ENCODE peak calls at places on chromosomes 6 and 20, in four cellular contexts. One of them, this sample, is unnamed.

GRCh38 chr6:108453601-108454157 is 107.0 kb upstream of the FOXO3 start:
- DNase-seq in brain microvascular endothelial cell: peak; percentile 92
- DNase-seq in uterus: no peak
- DNase-seq in CD8-positive, alpha-beta memory T cell: no peak
- DNase-seq in this sample: no peak

GRCh38 chr6:17334265-17334664 is 53.1 kb downstream of the RBM24 start:
- DNase-seq in brain microvascular endothelial cell: peak; percentile 45
- DNase-seq in uterus: no peak
- DNase-seq in CD8-positive, alpha-beta memory T cell: no peak
- DNase-seq in this sample: no peak

GRCh38 chr20:44780226-44780625 is 30.1 kb downstream of the RIMS4 start:
- DNase-seq in brain microvascular endothelial cell: peak; percentile 32
- DNase-seq in uterus: no peak
- DNase-seq in CD8-positive, alpha-beta memory T cell: no peak
- DNase-seq in this sample: no peak

GRCh38 chr20:37416202-37417145 is 70.5 kb downstream of the SRC start:
- DNase-seq in brain microvascular endothelial cell: no peak
- DNase-seq in uterus: no peak
- DNase-seq in CD8-positive, alpha-beta memory T cell: no peak
- DNase-seq in this sample: no peak

GRCh38 chr20:24096256-24096655 is 107.7 kb upstream of the GGTLC1 start:
- DNase-seq in brain microvascular endothelial cell: no peak
- DNase-seq in uterus: no peak
- DNase-seq in CD8-positive, alpha-beta memory T cell: no peak
- DNase-seq in this sample: no peak

GRCh38 chr20:50713677-50714101 is 17.7 kb upstream of the PARD6B start:
- DNase-seq in brain microvascular endothelial cell: no peak
- DNase-seq in uterus: peak; percentile 67
- DNase-seq in CD8-positive, alpha-beta memory T cell: no peak
- DNase-seq in this sample: no peak

GRCh38 chr6:97870273-97870672 is 587.3 kb upstream of the MMS22L start:
- DNase-seq in brain microvascular endothelial cell: no peak
- DNase-seq in uterus: no peak
- DNase-seq in CD8-positive, alpha-beta memory T cell: no peak
- DNase-seq in this sample: no peak

GRCh38 chr6:18405477-18406293 is 18.5 kb downstream of the RNF144B start:
- DNase-seq in brain microvascular endothelial cell: peak; percentile 92
- DNase-seq in uterus: no peak
- DNase-seq in CD8-positive, alpha-beta memory T cell: no peak
- DNase-seq in this sample: no peak

GRCh38 chr20:38337561-38338140 is 8.6 kb upstream of the LBP start:
- DNase-seq in brain microvascular endothelial cell: peak; percentile 10
- DNase-seq in uterus: no peak
- DNase-seq in CD8-positive, alpha-beta memory T cell: no peak
- DNase-seq in this sample: peak; percentile 29

GRCh38 chr6:31574106-31575061 is 981 bp upstream of the TNF start:
- DNase-seq in brain microvascular endothelial cell: no peak
- DNase-seq in uterus: no peak
- DNase-seq in CD8-positive, alpha-beta memory T cell: no peak
- DNase-seq in this sample: no peak

GRCh38 chr6:9103876-9104521 is 668.7 kb upstream of the SLC35B3 start:
- DNase-seq in brain microvascular endothelial cell: no peak
- DNase-seq in uterus: no peak
- DNase-seq in CD8-positive, alpha-beta memory T cell: no peak
- DNase-seq in this sample: no peak

GRCh38 chr6:135202821-135203220 is 21.7 kb downstream of the MYB start:
- DNase-seq in brain microvascular endothelial cell: no peak
- DNase-seq in uterus: no peak
- DNase-seq in CD8-positive, alpha-beta memory T cell: no peak
- DNase-seq in this sample: no peak

GRCh38 chr6:111980168-111980567 is 73.7 kb upstream of the CCN6 start:
- DNase-seq in brain microvascular endothelial cell: no peak
- DNase-seq in uterus: no peak
- DNase-seq in CD8-positive, alpha-beta memory T cell: no peak
- DNase-seq in this sample: no peak

GRCh38 chr6:11354019-11354418 is 121.6 kb upstream of the NEDD9 start:
- DNase-seq in brain microvascular endothelial cell: peak; percentile 89
- DNase-seq in uterus: peak; percentile 85
- DNase-seq in CD8-positive, alpha-beta memory T cell: no peak
- DNase-seq in this sample: no peak

GRCh38 chr6:108914235-108915022 is 66.2 kb downstream of the ARMC2 start:
- DNase-seq in brain microvascular endothelial cell: no peak
- DNase-seq in uterus: no peak
- DNase-seq in CD8-positive, alpha-beta memory T cell: no peak
- DNase-seq in this sample: no peak

GRCh38 chr6:161079566-161080262 is 88.1 kb downstream of the MAP3K4 start:
- DNase-seq in brain microvascular endothelial cell: peak; percentile 84
- DNase-seq in uterus: no peak
- DNase-seq in CD8-positive, alpha-beta memory T cell: peak; percentile 47
- DNase-seq in this sample: peak; percentile 67

GRCh38 chr6:81054011-81054410 is 698.5 kb downstream of the TENT5A start:
- DNase-seq in brain microvascular endothelial cell: no peak
- DNase-seq in uterus: no peak
- DNase-seq in CD8-positive, alpha-beta memory T cell: no peak
- DNase-seq in this sample: no peak

GRCh38 chr6:51640016-51640415 is 447.4 kb downstream of the PKHD1 start:
- DNase-seq in brain microvascular endothelial cell: no peak
- DNase-seq in uterus: no peak
- DNase-seq in CD8-positive, alpha-beta memory T cell: no peak
- DNase-seq in this sample: no peak

GRCh38 chr6:5249451-5250122 is 11.2 kb downstream of the LYRM4 start:
- DNase-seq in brain microvascular endothelial cell: no peak
- DNase-seq in uterus: no peak
- DNase-seq in CD8-positive, alpha-beta memory T cell: no peak
- DNase-seq in this sample: no peak

GRCh38 chr6:87968435-87969278 is 79.0 kb upstream of the SPACA1 start:
- DNase-seq in brain microvascular endothelial cell: peak; percentile 18
- DNase-seq in uterus: no peak
- DNase-seq in CD8-positive, alpha-beta memory T cell: peak; percentile 2
- DNase-seq in this sample: peak; percentile 31

GRCh38 chr20:51423810-51424209 is 118.7 kb downstream of the NFATC2 start:
- DNase-seq in brain microvascular endothelial cell: no peak
- DNase-seq in uterus: no peak
- DNase-seq in CD8-positive, alpha-beta memory T cell: no peak
- DNase-seq in this sample: no peak

GRCh38 chr6:40997256-40997957 is 41.6 kb downstream of the UNC5CL start:
- DNase-seq in brain microvascular endothelial cell: peak; percentile 73
- DNase-seq in uterus: no peak
- DNase-seq in CD8-positive, alpha-beta memory T cell: no peak
- DNase-seq in this sample: no peak

GRCh38 chr20:54340667-54341081 is 132.8 kb downstream of the PFDN4 start:
- DNase-seq in brain microvascular endothelial cell: peak; percentile 73
- DNase-seq in uterus: no peak
- DNase-seq in CD8-positive, alpha-beta memory T cell: no peak
- DNase-seq in this sample: no peak

GRCh38 chr6:96213768-96214167 is 198.0 kb downstream of the FUT9 start:
- DNase-seq in brain microvascular endothelial cell: no peak
- DNase-seq in uterus: no peak
- DNase-seq in CD8-positive, alpha-beta memory T cell: no peak
- DNase-seq in this sample: no peak

GRCh38 chr6:158793432-158793831 is 25.7 kb downstream of the EZR start:
- DNase-seq in brain microvascular endothelial cell: peak; percentile 56
- DNase-seq in uterus: no peak
- DNase-seq in CD8-positive, alpha-beta memory T cell: no peak
- DNase-seq in this sample: no peak

GRCh38 chr6:151681426-151682059 is 125.9 kb upstream of the ESR1 start:
- DNase-seq in brain microvascular endothelial cell: no peak
- DNase-seq in uterus: no peak
- DNase-seq in CD8-positive, alpha-beta memory T cell: no peak
- DNase-seq in this sample: no peak

GRCh38 chr6:163904161-163904560 is 489.6 kb downstream of the QKI start:
- DNase-seq in brain microvascular endothelial cell: no peak
- DNase-seq in uterus: no peak
- DNase-seq in CD8-positive, alpha-beta memory T cell: no peak
- DNase-seq in this sample: no peak

GRCh38 chr20:25054995-25055629 is 2.8 kb downstream of the ACSS1 start:
- DNase-seq in brain microvascular endothelial cell: no peak
- DNase-seq in uterus: peak; percentile 20
- DNase-seq in CD8-positive, alpha-beta memory T cell: no peak
- DNase-seq in this sample: no peak

GRCh38 chr6:7142228-7142801 is 34.6 kb downstream of the RREB1 start:
- DNase-seq in brain microvascular endothelial cell: no peak
- DNase-seq in uterus: no peak
- DNase-seq in CD8-positive, alpha-beta memory T cell: no peak
- DNase-seq in this sample: no peak

GRCh38 chr20:32463642-32464400 is 105.7 kb downstream of the ASXL1 start:
- DNase-seq in brain microvascular endothelial cell: no peak
- DNase-seq in uterus: no peak
- DNase-seq in CD8-positive, alpha-beta memory T cell: no peak
- DNase-seq in this sample: peak; percentile 85

GRCh38 chr6:7311171-7311570 is 1.8 kb downstream of the SSR1 start:
- DNase-seq in brain microvascular endothelial cell: no peak
- DNase-seq in uterus: no peak
- DNase-seq in CD8-positive, alpha-beta memory T cell: no peak
- DNase-seq in this sample: no peak

GRCh38 chr6:111230351-111231077 is 143.2 kb downstream of the SLC16A10 start:
- DNase-seq in brain microvascular endothelial cell: peak; percentile 22
- DNase-seq in uterus: no peak
- DNase-seq in CD8-positive, alpha-beta memory T cell: no peak
- DNase-seq in this sample: no peak

GRCh38 chr6:144286503-144287393 is 1.6 kb downstream of the UTRN start:
- DNase-seq in brain microvascular endothelial cell: peak; percentile 89
- DNase-seq in uterus: peak; percentile 64
- DNase-seq in CD8-positive, alpha-beta memory T cell: no peak
- DNase-seq in this sample: no peak

GRCh38 chr20:11810316-11811130 is 107.2 kb upstream of the BTBD3 start:
- DNase-seq in brain microvascular endothelial cell: no peak
- DNase-seq in uterus: no peak
- DNase-seq in CD8-positive, alpha-beta memory T cell: no peak
- DNase-seq in this sample: no peak

GRCh38 chr6:144413418-144413817 is 128.3 kb downstream of the UTRN start:
- DNase-seq in brain microvascular endothelial cell: peak; percentile 37
- DNase-seq in uterus: no peak
- DNase-seq in CD8-positive, alpha-beta memory T cell: no peak
- DNase-seq in this sample: no peak

GRCh38 chr6:145811741-145812140 is 2.9 kb downstream of the FBXO30 start:
- DNase-seq in brain microvascular endothelial cell: no peak
- DNase-seq in uterus: no peak
- DNase-seq in CD8-positive, alpha-beta memory T cell: no peak
- DNase-seq in this sample: no peak

DNA sequence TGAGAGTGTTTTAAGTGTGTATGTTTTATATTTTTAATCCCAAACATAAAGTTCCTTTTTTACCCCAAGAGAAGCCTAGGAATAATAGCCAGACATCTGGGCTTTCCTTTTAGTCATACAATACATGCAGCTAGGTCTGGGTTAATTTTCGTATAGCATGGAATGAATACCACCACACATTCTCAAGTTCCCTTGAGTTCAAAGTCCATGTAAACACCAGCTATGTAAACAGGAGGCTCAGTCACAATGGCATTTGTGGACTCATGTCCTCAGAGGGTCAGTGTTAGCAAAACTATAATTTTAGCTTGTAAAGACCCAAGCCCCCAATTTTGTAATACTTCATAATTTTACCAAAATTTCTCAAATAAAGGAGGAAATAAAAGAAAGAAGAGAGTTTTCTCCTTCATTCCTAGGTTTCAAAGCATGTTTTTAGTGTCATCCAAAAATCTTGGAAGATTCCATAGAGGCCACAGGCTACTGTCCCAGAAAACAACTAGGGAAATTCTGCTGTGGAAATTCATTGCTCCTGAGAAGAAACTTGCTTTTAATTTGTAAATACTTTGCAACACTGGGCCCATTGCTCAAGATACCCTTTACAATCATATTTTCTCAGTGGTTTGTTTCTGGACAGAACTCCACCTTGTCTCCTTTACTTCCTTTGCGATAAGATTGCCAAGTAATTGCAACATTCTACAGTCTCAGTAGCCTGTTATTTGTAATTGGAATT is 671.2 kb downstream of the COL12A1 start:
- DNase-seq in brain microvascular endothelial cell: peak; percentile 71
- DNase-seq in uterus: no peak
- DNase-seq in CD8-positive, alpha-beta memory T cell: no peak
- DNase-seq in this sample: no peak
- H3K27ac ChIP-seq in brain microvascular endothelial cell: peak overlapping the region; percentile 79
- H3K27ac ChIP-seq in uterus: no peak overlapping the region
- H3K27ac ChIP-seq in CD8-positive, alpha-beta memory T cell: no peak overlapping the region
- H3K27ac ChIP-seq in this sample: no peak overlapping the region

GRCh38 chr20:48378976-48379670 is 448.7 kb downstream of the PREX1 start:
- DNase-seq in brain microvascular endothelial cell: no peak
- DNase-seq in uterus: no peak
- DNase-seq in CD8-positive, alpha-beta memory T cell: no peak
- DNase-seq in this sample: no peak
- H3K4me3 ChIP-seq in brain microvascular endothelial cell: no peak overlapping the region
- H3K4me3 ChIP-seq in uterus: no peak overlapping the region
- H3K4me3 ChIP-seq in CD8-positive, alpha-beta memory T cell: no peak overlapping the region
- H3K4me3 ChIP-seq in this sample: no peak overlapping the region

GRCh38 chr6:22035690-22036089 is 261.1 kb downstream of the PRL start:
- DNase-seq in brain microvascular endothelial cell: no peak
- DNase-seq in uterus: no peak
- DNase-seq in CD8-positive, alpha-beta memory T cell: no peak
- DNase-seq in this sample: no peak
- H3K27ac ChIP-seq in brain microvascular endothelial cell: no peak overlapping the region
- H3K27ac ChIP-seq in uterus: no peak overlapping the region
- H3K27ac ChIP-seq in CD8-positive, alpha-beta memory T cell: no peak overlapping the region
- H3K27ac ChIP-seq in this sample: no peak overlapping the region

DNA sequence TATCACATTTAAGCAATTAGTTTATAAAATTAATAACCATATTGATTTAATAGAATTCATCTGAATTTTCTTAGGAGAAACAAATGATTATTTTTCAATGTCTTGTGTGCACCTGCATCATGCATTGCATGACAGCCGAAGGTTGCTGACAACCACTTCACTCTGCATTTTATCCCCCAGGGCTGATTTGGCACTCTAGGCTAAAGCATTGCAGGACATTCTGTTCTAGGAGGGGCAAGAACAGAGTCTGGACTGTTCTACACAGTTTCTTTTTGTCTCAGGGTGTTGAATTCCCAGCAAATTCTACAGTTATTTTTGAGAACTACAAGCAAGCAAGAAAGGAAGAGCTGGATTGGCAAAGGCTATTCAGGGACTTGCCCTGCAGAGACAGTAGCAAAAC is 570.4 kb upstream of the EYS start:
- DNase-seq in brain microvascular endothelial cell: no peak
- DNase-seq in uterus: no peak
- DNase-seq in CD8-positive, alpha-beta memory T cell: no peak
- DNase-seq in this sample: no peak
- H3K4me3 ChIP-seq in brain microvascular endothelial cell: no peak overlapping the region
- H3K4me3 ChIP-seq in uterus: no peak overlapping the region
- H3K4me3 ChIP-seq in CD8-positive, alpha-beta memory T cell: no peak overlapping the region
- H3K4me3 ChIP-seq in this sample: no peak overlapping the region

GRCh38 chr6:127459231-127459641 is at the start of gene KIAA0408:
- DNase-seq in brain microvascular endothelial cell: peak; percentile 59
- DNase-seq in uterus: peak; percentile 80
- DNase-seq in CD8-positive, alpha-beta memory T cell: no peak
- DNase-seq in this sample: no peak
- H3K27ac ChIP-seq in brain microvascular endothelial cell: peak within 1 kb of the TSS; percentile 38
- H3K27ac ChIP-seq in uterus: peak within 1 kb of the TSS; percentile 79
- H3K27ac ChIP-seq in CD8-positive, alpha-beta memory T cell: no peak within 1 kb of the TSS
- H3K27ac ChIP-seq in this sample: peak within 1 kb of the TSS; percentile 13

This sample was measured in dorsolateral prefrontal cortex.